ENCODE peak calls at places on chromosomes 4 and X, in six cellular contexts. F is D341Med; B is GM12892; V is mesothelial cell of epicardium; L is activated CD4-positive, alpha-beta memory T cell treated with anti-CD3 and anti-CD28 coated beads for 36 hours; S is RWPE1. K is an unnamed sample.

GRCh38 chrX:100409316-100410082 is 574 bp downstream of the PCDH19 start:
- DNase-seq in B (no peak), V (no peak), L (no peak), S (no peak), F (peak), K (no peak)

GRCh38 chr4:176238157-176238608 is 30.8 kb downstream of the ASB5 start:
- DNase-seq in L (no peak), S (no peak), V (no peak), F (no peak), B (no peak), K (no peak)

GRCh38 chr4:99536148-99536728 is 25.4 kb downstream of the C4orf17 start:
- DNase-seq in S (no peak), B (no peak), F (no peak), V (no peak), L (no peak), K (no peak)

GRCh38 chr4:124030038-124030638 is 633.5 kb downstream of the SPRY1 start:
- DNase-seq in F (no peak), L (no peak), V (no peak), S (no peak), B (no peak), K (no peak)

GRCh38 chr4:150327262-150327780 is 249.1 kb downstream of the DCLK2 start:
- DNase-seq in B (no peak), F (peak), S (no peak), V (no peak), L (no peak), K (no peak)

GRCh38 chrX:19046343-19047215 is 62.7 kb upstream of the PHKA2 start:
- DNase-seq in B (no peak), S (peak), V (no peak), L (no peak), F (no peak), K (peak)

GRCh38 chr4:11675051-11675800 is 246.5 kb upstream of the HS3ST1 start:
- DNase-seq in L (no peak), B (no peak), S (no peak), F (no peak), V (no peak), K (no peak)

GRCh38 chr4:37434469-37434868 is 189.9 kb downstream of the NWD2 start:
- DNase-seq in F (no peak), L (no peak), B (no peak), V (no peak), S (no peak), K (peak)

GRCh38 chr4:103018391-103019318 is 850 bp downstream of the SLC9B1 start:
- DNase-seq in F (peak), V (no peak), L (no peak), S (no peak), B (no peak), K (peak)

GRCh38 chr4:144715230-144715629 is 69.3 kb downstream of the HHIP start:
- DNase-seq in S (no peak), B (no peak), L (no peak), V (no peak), F (no peak), K (no peak)

GRCh38 chrX:36898301-36898700 is 109.9 kb upstream of the FAM47C start:
- DNase-seq in B (no peak), V (no peak), S (no peak), F (peak), L (no peak), K (peak)

GRCh38 chrX:9195199-9195880 is 161.4 kb upstream of the FAM9B start:
- DNase-seq in V (no peak), F (no peak), S (no peak), L (no peak), B (no peak), K (no peak)

GRCh38 chrX:45758319-45758718 is 557.6 kb upstream of the DIPK2B start:
- DNase-seq in S (no peak), B (no peak), V (no peak), L (peak), F (no peak), K (peak)

GRCh38 chrX:10900585-10901289 is 210.4 kb upstream of the HCCS start:
- DNase-seq in V (no peak), S (peak), B (no peak), F (no peak), L (no peak), K (peak)

GRCh38 chr4:124717101-124717500 is 4.6 kb upstream of the ANKRD50 start:
- DNase-seq in B (no peak), L (no peak), V (no peak), S (no peak), F (no peak), K (no peak)

GRCh38 chrX:136176399-136176825 is 29.1 kb downstream of the FHL1 start:
- DNase-seq in S (peak), B (no peak), V (no peak), F (no peak), L (no peak), K (no peak)

GRCh38 chr4:16524911-16525574 is 298.8 kb upstream of the TAPT1 start:
- DNase-seq in V (no peak), B (no peak), L (no peak), S (no peak), F (no peak), K (no peak)

GRCh38 chr4:153126137-153126536 is 78.1 kb upstream of the TRIM2 start:
- DNase-seq in V (no peak), S (no peak), L (no peak), F (no peak), B (no peak), K (no peak)